ENCODE peak calls at places on chromosome 15, in nine cellular contexts. P, Y, X, Z, Q, W, S, M and J are unnamed samples.
A peak's percentile ranks its signal among the peaks of the same experiment; 100 is the strongest.

GRCh38 chr15:84699538-84700191 is 16.3 kb downstream of the SEC11A start:
- DNase-seq in X (no peak), W (no peak), P (no peak), S (no peak), Z (no peak), Q (no peak), Y (no peak), M (no peak), J (no peak)

GRCh38 chr15:67803996-67804843 is 21.1 kb upstream of the SKOR1 start:
- DNase-seq in W (no peak), Q (no peak), M (no peak), Z (no peak), P (no peak), Y (no peak), X (no peak), S (no peak), J (no peak)

GRCh38 chr15:68786753-68787152 is 33.9 kb downstream of the ANP32A start:
- DNase-seq in X (no peak), P (no peak), S (no peak), M (no peak), Q (no peak), Z (no peak), Y (no peak), W (no peak), J (no peak)

GRCh38 chr15:61030451-61030850 is 198.7 kb downstream of the RORA start:
- DNase-seq in S (no peak), P (no peak), X (peak; percentile 17), M (no peak), Z (no peak), Q (no peak), W (no peak), Y (no peak), J (no peak)

GRCh38 chr15:67403428-67403827 is 117.5 kb upstream of the C15orf61 start:
- DNase-seq in Y (no peak), W (no peak), Z (no peak), Q (no peak), P (no peak), S (no peak), X (no peak), M (no peak), J (no peak)

GRCh38 chr15:75924576-75924975 is 20.9 kb downstream of the FBXO22 start:
- DNase-seq in Y (no peak), X (no peak), M (peak; percentile 50), P (no peak), W (no peak), Q (no peak), Z (no peak), S (no peak), J (no peak)

GRCh38 chr15:29312387-29312786 is 42.8 kb upstream of the NSMCE3 start:
- DNase-seq in Q (no peak), Z (no peak), Y (no peak), S (peak; percentile 80), M (no peak), P (no peak), X (peak; percentile 67), W (no peak), J (no peak)

GRCh38 chr15:93152951-93153350 is 63.9 kb upstream of the RGMA start:
- DNase-seq in S (no peak), Y (no peak), Z (no peak), P (no peak), Q (no peak), X (no peak), M (peak; percentile 36), W (no peak), J (no peak)

GRCh38 chr15:34644061-34644460 is 60.6 kb upstream of the GOLGA8B start:
- DNase-seq in S (peak; percentile 20), Y (no peak), M (no peak), P (no peak), W (no peak), X (peak; percentile 98), Z (no peak), Q (no peak), J (no peak)